ENCODE peak calls at places on chromosomes 7 and 10, in four cellular contexts. S, I, L and O are unnamed samples.

GRCh38 chr7:74023037-74023436 is 4.9 kb upstream of the ELN start:
- DNase-seq in S (peak), I (no peak), L (no peak), O (no peak)

GRCh38 chr10:118918689-118919088 is 110.8 kb upstream of the NANOS1 start:
- DNase-seq in S (no peak), I (no peak), L (no peak), O (no peak)

GRCh38 chr10:24790599-24790998 is 66.9 kb upstream of the ARHGAP21 start:
- DNase-seq in S (no peak), I (peak), L (no peak), O (no peak)

GRCh38 chr7:90605055-90605454 is 8.9 kb downstream of the CDK14 start:
- DNase-seq in S (no peak), I (no peak), L (no peak), O (no peak)

GRCh38 chr7:155431231-155431630 is 26.7 kb upstream of the EN2 start:
- DNase-seq in S (no peak), I (no peak), L (no peak), O (peak)

GRCh38 chr7:138838166-138838565 is 40.2 kb upstream of the ATP6V0A4 start:
- DNase-seq in S (no peak), I (no peak), L (no peak), O (no peak)

GRCh38 chr7:155993420-155994252 is 181.4 kb upstream of the SHH start:
- DNase-seq in S (no peak), I (no peak), L (no peak), O (no peak)

GRCh38 chr10:131461093-131461492 is 149.6 kb upstream of the TCERG1L start:
- DNase-seq in S (no peak), I (no peak), L (no peak), O (peak)

GRCh38 chr7:84291756-84292155 is 97.2 kb upstream of the SEMA3A start:
- DNase-seq in S (no peak), I (no peak), L (no peak), O (no peak)

GRCh38 chr7:27103489-27104226 is 1.2 kb upstream of the HOXA2 start:
- DNase-seq in S (no peak), I (no peak), L (no peak), O (no peak)

GRCh38 chr7:142798451-142799438 is 28.0 kb downstream of the PRSS2 start:
- DNase-seq in S (no peak), I (no peak), L (no peak), O (no peak)

GRCh38 chr10:36019749-36020148 is 377.7 kb upstream of the FZD8 start:
- DNase-seq in S (no peak), I (no peak), L (no peak), O (no peak)

GRCh38 chr10:45403151-45403550 is 29.1 kb downstream of the ALOX5 start:
- DNase-seq in S (peak), I (no peak), L (no peak), O (no peak)

GRCh38 chr10:51867956-51868355 is 168.6 kb upstream of the CSTF2T start:
- DNase-seq in S (peak), I (no peak), L (peak), O (no peak)

GRCh38 chr7:28933874-28934265 is 24.3 kb downstream of the TRIL start:
- DNase-seq in S (no peak), I (no peak), L (no peak), O (no peak)

GRCh38 chr10:117723343-117723742 is 180.8 kb downstream of the EMX2 start:
- DNase-seq in S (no peak), I (no peak), L (no peak), O (no peak)
- TF ChIP-seq CTCF in S (no peak), I (no peak), L (no peak), O (no peak)

GRCh38 chr10:6574777-6575176 is 5.3 kb downstream of the PRKCQ start:
- DNase-seq in S (no peak), I (no peak), L (no peak), O (no peak)

GRCh38 chr10:6578221-6579192 is 1.6 kb downstream of the PRKCQ start:
- DNase-seq in S (no peak), I (no peak), L (no peak), O (no peak)

GRCh38 chr10:6579193-6579903 is 728 bp downstream of the PRKCQ start:
- DNase-seq in S (no peak), I (no peak), L (no peak), O (no peak)

GRCh38 chr10:6579904-6580278 is at the start of gene PRKCQ:
- DNase-seq in S (no peak), I (no peak), L (no peak), O (no peak)

DNA sequence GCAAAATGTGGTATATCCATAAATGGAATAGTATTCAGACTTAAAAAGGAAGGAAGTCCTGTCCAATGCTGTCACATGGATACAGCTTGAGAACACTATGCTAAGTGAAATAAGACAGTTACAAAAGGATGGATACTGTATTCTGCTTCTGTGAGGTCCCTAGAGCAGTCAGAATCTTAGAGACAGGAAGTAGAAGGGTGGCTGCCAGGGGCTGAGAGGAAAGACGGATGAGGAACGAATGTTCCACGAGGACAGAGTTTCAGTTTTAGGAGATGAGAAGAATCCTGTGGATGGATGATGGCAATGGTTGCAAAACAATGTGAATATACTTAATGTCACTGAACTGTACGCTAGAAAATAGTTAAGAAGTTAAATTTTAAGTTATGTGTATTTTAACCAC is 3.8 kb downstream of the PRKCQ start:
- DNase-seq in S (no peak), I (no peak), L (no peak), O (no peak)
- H3K4me3 ChIP-seq in S (no peak), I (no peak), L (no peak), O (no peak)

GRCh38 chr10:124217906-124218769 is 124.7 kb upstream of the CHST15 start:
- DNase-seq in S (no peak), I (no peak), L (no peak), O (no peak)
- TF ChIP-seq CTCF in S (no peak), I (no peak), L (no peak), O (no peak)

GRCh38 chr7:37251222-37251621 is 197.4 kb downstream of the ELMO1 start:
- DNase-seq in S (no peak), I (no peak), L (no peak), O (no peak)

GRCh38 chr7:37245544-37245943 is 203.1 kb downstream of the ELMO1 start:
- DNase-seq in S (no peak), I (no peak), L (no peak), O (no peak)

GRCh38 chr7:37248396-37248836 is 200.2 kb downstream of the ELMO1 start:
- DNase-seq in S (no peak), I (no peak), L (no peak), O (no peak)

DNA sequence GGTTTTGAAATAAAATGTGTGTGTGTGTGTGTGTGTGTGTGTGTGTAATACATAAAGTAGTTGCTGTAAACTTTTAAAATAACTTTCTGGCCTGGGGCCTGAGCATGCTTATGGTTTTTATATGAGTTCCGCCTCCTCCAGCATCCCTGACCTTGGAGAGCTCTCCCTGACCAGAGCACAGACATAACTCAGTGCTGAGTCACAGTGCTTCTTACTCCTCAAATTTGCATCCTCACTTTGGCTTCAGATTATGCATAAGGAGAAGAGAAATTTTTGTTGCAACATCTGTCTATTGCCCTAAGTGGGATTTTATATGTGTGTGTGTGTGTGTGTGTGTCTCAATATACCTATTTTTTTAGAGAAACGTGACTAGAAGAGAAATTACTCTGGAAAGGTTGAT is 200.8 kb downstream of the ELMO1 start:
- DNase-seq in S (peak), I (no peak), L (no peak), O (no peak)
- H3K4me3 ChIP-seq in S (no peak), I (no peak), L (no peak), O (no peak)

DNA sequence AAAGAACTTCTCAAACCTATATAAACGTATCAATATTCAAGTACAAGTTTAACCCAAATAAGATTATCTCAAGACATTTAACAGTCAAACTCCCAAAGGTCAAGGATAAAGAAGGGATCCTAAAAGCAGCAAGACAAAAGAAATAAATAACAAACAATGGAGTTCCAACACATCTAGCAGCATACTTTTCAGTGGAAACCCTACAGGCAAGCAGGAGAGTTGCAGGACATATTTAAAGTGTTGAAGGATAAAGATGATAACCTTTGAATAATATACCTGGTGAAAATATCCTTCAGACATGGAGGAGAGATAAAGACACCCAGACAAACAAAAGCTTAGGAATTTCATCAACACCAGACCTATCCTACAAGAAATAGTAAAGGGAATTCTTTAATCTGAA is 82.8 kb downstream of the TES start:
- DNase-seq in S (no peak), I (no peak), L (no peak), O (no peak)
- TF ChIP-seq CTCF in S (peak), I (no peak), L (no peak), O (no peak)